ENCODE peak calls at places on chromosome 9, in eight cellular contexts. R is LoVo; Q is A549; O is testis; K is CD8-positive, alpha-beta memory T cell; H is GM03348; J is 8988T; E is EL. V is an unnamed sample.

GRCh38 chr9:130110166-130110565 is 56.5 kb downstream of the GPR107 start:
- DNase-seq in R (no peak), Q (no peak), O (no peak), K (peak), H (no peak), J (no peak), E (no peak), V (peak)

GRCh38 chr9:131738838-131739191 is 1.1 kb downstream of the RAPGEF1 start:
- DNase-seq in R (peak), Q (no peak), O (no peak), K (no peak), H (no peak), J (peak), E (no peak), V (no peak)

GRCh38 chr9:105911104-105911911 is 217.0 kb downstream of the TMEM38B start:
- DNase-seq in R (no peak), Q (peak), O (no peak), K (no peak), H (peak), J (no peak), E (peak), V (no peak)

GRCh38 chr9:72524820-72525539 is 3.6 kb downstream of the TMC1 start:
- DNase-seq in R (peak), Q (peak), O (no peak), K (no peak), H (peak), J (peak), E (peak), V (peak)

GRCh38 chr9:99092643-99093491 is 12.0 kb upstream of the TGFBR1 start:
- DNase-seq in R (no peak), Q (no peak), O (no peak), K (no peak), H (no peak), J (no peak), E (no peak), V (no peak)

GRCh38 chr9:132694144-132694543 is 23.9 kb downstream of the GTF3C4 start:
- DNase-seq in R (no peak), Q (peak), O (no peak), K (no peak), H (no peak), J (no peak), E (peak), V (no peak)

GRCh38 chr9:110582156-110582555 is 2.6 kb upstream of the SVEP1 start:
- DNase-seq in R (no peak), Q (no peak), O (no peak), K (no peak), H (no peak), J (no peak), E (no peak), V (no peak)

GRCh38 chr9:21744874-21745273 is 57.6 kb upstream of the MTAP start:
- DNase-seq in R (no peak), Q (no peak), O (no peak), K (no peak), H (peak), J (no peak), E (no peak), V (no peak)

GRCh38 chr9:97412628-97413382 is 909 bp downstream of the TDRD7 start:
- DNase-seq in R (no peak), Q (no peak), O (no peak), K (peak), H (no peak), J (no peak), E (peak), V (no peak)

GRCh38 chr9:36154213-36154952 is 14.8 kb upstream of the CCIN start:
- DNase-seq in R (no peak), Q (peak), O (peak), K (no peak), H (no peak), J (no peak), E (peak), V (peak)

GRCh38 chr9:4980046-4980727 is 4.9 kb upstream of the JAK2 start:
- DNase-seq in R (peak), Q (no peak), O (no peak), K (no peak), H (no peak), J (no peak), E (peak), V (no peak)

GRCh38 chr9:73132034-73132776 is 19.5 kb upstream of the ANXA1 start:
- DNase-seq in R (peak), Q (peak), O (peak), K (peak), H (peak), J (no peak), E (peak), V (peak)

GRCh38 chr9:27818348-27818747 is 245.1 kb upstream of the C9orf72 start:
- DNase-seq in R (no peak), Q (no peak), O (no peak), K (no peak), H (no peak), J (no peak), E (no peak), V (no peak)

GRCh38 chr9:130996672-130997394 is 12.1 kb upstream of the LAMC3 start:
- DNase-seq in R (no peak), Q (peak), O (no peak), K (no peak), H (no peak), J (no peak), E (no peak), V (no peak)

GRCh38 chr9:33198163-33198562 is 31.0 kb upstream of the B4GALT1 start:
- DNase-seq in R (no peak), Q (no peak), O (peak), K (no peak), H (peak), J (no peak), E (no peak), V (no peak)

GRCh38 chr9:127927457-127928231 is 2.9 kb downstream of the PIP5KL1 start:
- DNase-seq in R (no peak), Q (no peak), O (no peak), K (peak), H (peak), J (no peak), E (no peak), V (no peak)

GRCh38 chr9:125522328-125522725 is 184.7 kb downstream of the MAPKAP1 start:
- DNase-seq in R (no peak), Q (no peak), O (no peak), K (no peak), H (peak), J (no peak), E (peak), V (peak)

GRCh38 chr9:72997387-72997995 is 44.6 kb upstream of the ALDH1A1 start:
- DNase-seq in R (no peak), Q (peak), O (peak), K (no peak), H (no peak), J (no peak), E (no peak), V (peak)

GRCh38 chr9:114155263-114155966 is at the start of gene COL27A1:
- DNase-seq in R (peak), Q (peak), O (peak), K (peak), H (peak), J (peak), E (peak), V (peak)

GRCh38 chr9:35611230-35611797 is 6.3 kb downstream of the TESK1 start:
- DNase-seq in R (peak), Q (peak), O (peak), K (peak), H (peak), J (no peak), E (peak), V (no peak)

GRCh38 chr9:103707181-103707580 is 386.9 kb upstream of the SMC2 start:
- DNase-seq in R (no peak), Q (no peak), O (no peak), K (no peak), H (no peak), J (no peak), E (peak), V (no peak)

GRCh38 chr9:87004016-87004415 is 56.7 kb upstream of the GAS1 start:
- DNase-seq in R (no peak), Q (no peak), O (no peak), K (no peak), H (no peak), J (no peak), E (no peak), V (no peak)